ENCODE peak calls at places on chromosome 6, in seven cellular contexts. One of them, this sample, is unnamed.

GRCh38 chr6:40715501-40716403 is 128.6 kb upstream of the LRFN2 start:
- DNase-seq in fibroblast of lung: no peak
- DNase-seq in stromal cell of bone marrow: no peak
- DNase-seq in activated T-cell treated with anti-CD3 and anti-CD28 coated beads for 24 hours: no peak
- DNase-seq in endothelial cell: no peak
- DNase-seq in activated CD4-positive, alpha-beta T cell treated with anti-CD3 and anti-CD28 coated beads, Interleukin-2, amount 50 U/mL, for 48 hours: no peak
- DNase-seq in Caco-2: no peak
- DNase-seq in this sample: no peak

GRCh38 chr6:143569035-143569434 is 57.5 kb upstream of the FUCA2 start:
- DNase-seq in fibroblast of lung: peak
- DNase-seq in stromal cell of bone marrow: peak
- DNase-seq in activated T-cell treated with anti-CD3 and anti-CD28 coated beads for 24 hours: no peak
- DNase-seq in endothelial cell: no peak
- DNase-seq in activated CD4-positive, alpha-beta T cell treated with anti-CD3 and anti-CD28 coated beads, Interleukin-2, amount 50 U/mL, for 48 hours: no peak
- DNase-seq in Caco-2: no peak
- DNase-seq in this sample: peak

GRCh38 chr6:105324386-105325000 is 78.4 kb downstream of the PREP start:
- DNase-seq in fibroblast of lung: peak
- DNase-seq in stromal cell of bone marrow: no peak
- DNase-seq in activated T-cell treated with anti-CD3 and anti-CD28 coated beads for 24 hours: no peak
- DNase-seq in endothelial cell: no peak
- DNase-seq in activated CD4-positive, alpha-beta T cell treated with anti-CD3 and anti-CD28 coated beads, Interleukin-2, amount 50 U/mL, for 48 hours: no peak
- DNase-seq in Caco-2: no peak
- DNase-seq in this sample: no peak

GRCh38 chr6:133951881-133952814 is 876 bp upstream of the TBPL1 start:
- DNase-seq in fibroblast of lung: peak
- DNase-seq in stromal cell of bone marrow: peak
- DNase-seq in activated T-cell treated with anti-CD3 and anti-CD28 coated beads for 24 hours: peak
- DNase-seq in endothelial cell: peak
- DNase-seq in activated CD4-positive, alpha-beta T cell treated with anti-CD3 and anti-CD28 coated beads, Interleukin-2, amount 50 U/mL, for 48 hours: peak
- DNase-seq in Caco-2: peak
- DNase-seq in this sample: peak

GRCh38 chr6:148364056-148364844 is 21.6 kb downstream of the SASH1 start:
- DNase-seq in fibroblast of lung: peak
- DNase-seq in stromal cell of bone marrow: peak
- DNase-seq in activated T-cell treated with anti-CD3 and anti-CD28 coated beads for 24 hours: no peak
- DNase-seq in endothelial cell: no peak
- DNase-seq in activated CD4-positive, alpha-beta T cell treated with anti-CD3 and anti-CD28 coated beads, Interleukin-2, amount 50 U/mL, for 48 hours: no peak
- DNase-seq in Caco-2: no peak
- DNase-seq in this sample: peak

GRCh38 chr6:63058601-63059000 is 152.7 kb upstream of the FKBP1C start:
- DNase-seq in fibroblast of lung: no peak
- DNase-seq in stromal cell of bone marrow: no peak
- DNase-seq in activated T-cell treated with anti-CD3 and anti-CD28 coated beads for 24 hours: no peak
- DNase-seq in endothelial cell: no peak
- DNase-seq in activated CD4-positive, alpha-beta T cell treated with anti-CD3 and anti-CD28 coated beads, Interleukin-2, amount 50 U/mL, for 48 hours: no peak
- DNase-seq in Caco-2: no peak
- DNase-seq in this sample: no peak

GRCh38 chr6:26022166-26022510 is 59.5 kb downstream of the TRIM38 start:
- DNase-seq in fibroblast of lung: peak
- DNase-seq in stromal cell of bone marrow: peak
- DNase-seq in activated T-cell treated with anti-CD3 and anti-CD28 coated beads for 24 hours: no peak
- DNase-seq in endothelial cell: peak
- DNase-seq in activated CD4-positive, alpha-beta T cell treated with anti-CD3 and anti-CD28 coated beads, Interleukin-2, amount 50 U/mL, for 48 hours: peak
- DNase-seq in Caco-2: peak
- DNase-seq in this sample: peak

GRCh38 chr6:20542927-20543602 is 8.8 kb downstream of the CDKAL1 start:
- DNase-seq in fibroblast of lung: peak
- DNase-seq in stromal cell of bone marrow: peak
- DNase-seq in activated T-cell treated with anti-CD3 and anti-CD28 coated beads for 24 hours: no peak
- DNase-seq in endothelial cell: no peak
- DNase-seq in activated CD4-positive, alpha-beta T cell treated with anti-CD3 and anti-CD28 coated beads, Interleukin-2, amount 50 U/mL, for 48 hours: no peak
- DNase-seq in Caco-2: no peak
- DNase-seq in this sample: peak

GRCh38 chr6:164252952-164253351 is 838.4 kb downstream of the QKI start:
- DNase-seq in fibroblast of lung: no peak
- DNase-seq in stromal cell of bone marrow: no peak
- DNase-seq in activated T-cell treated with anti-CD3 and anti-CD28 coated beads for 24 hours: no peak
- DNase-seq in endothelial cell: peak
- DNase-seq in activated CD4-positive, alpha-beta T cell treated with anti-CD3 and anti-CD28 coated beads, Interleukin-2, amount 50 U/mL, for 48 hours: no peak
- DNase-seq in Caco-2: no peak
- DNase-seq in this sample: no peak

GRCh38 chr6:40640591-40641293 is 53.6 kb upstream of the LRFN2 start:
- DNase-seq in fibroblast of lung: no peak
- DNase-seq in stromal cell of bone marrow: no peak
- DNase-seq in activated T-cell treated with anti-CD3 and anti-CD28 coated beads for 24 hours: no peak
- DNase-seq in endothelial cell: no peak
- DNase-seq in activated CD4-positive, alpha-beta T cell treated with anti-CD3 and anti-CD28 coated beads, Interleukin-2, amount 50 U/mL, for 48 hours: peak
- DNase-seq in Caco-2: no peak
- DNase-seq in this sample: no peak

GRCh38 chr6:131269565-131270391 is 134.5 kb downstream of the AKAP7 start:
- DNase-seq in fibroblast of lung: no peak
- DNase-seq in stromal cell of bone marrow: no peak
- DNase-seq in activated T-cell treated with anti-CD3 and anti-CD28 coated beads for 24 hours: no peak
- DNase-seq in endothelial cell: no peak
- DNase-seq in activated CD4-positive, alpha-beta T cell treated with anti-CD3 and anti-CD28 coated beads, Interleukin-2, amount 50 U/mL, for 48 hours: no peak
- DNase-seq in Caco-2: no peak
- DNase-seq in this sample: no peak

GRCh38 chr6:81767163-81768000 is 14.9 kb upstream of the TENT5A start:
- DNase-seq in fibroblast of lung: peak
- DNase-seq in stromal cell of bone marrow: no peak
- DNase-seq in activated T-cell treated with anti-CD3 and anti-CD28 coated beads for 24 hours: no peak
- DNase-seq in endothelial cell: no peak
- DNase-seq in activated CD4-positive, alpha-beta T cell treated with anti-CD3 and anti-CD28 coated beads, Interleukin-2, amount 50 U/mL, for 48 hours: no peak
- DNase-seq in Caco-2: no peak
- DNase-seq in this sample: peak

GRCh38 chr6:118476554-118476953 is 71.5 kb upstream of the PLN start:
- DNase-seq in fibroblast of lung: no peak
- DNase-seq in stromal cell of bone marrow: no peak
- DNase-seq in activated T-cell treated with anti-CD3 and anti-CD28 coated beads for 24 hours: no peak
- DNase-seq in endothelial cell: no peak
- DNase-seq in activated CD4-positive, alpha-beta T cell treated with anti-CD3 and anti-CD28 coated beads, Interleukin-2, amount 50 U/mL, for 48 hours: no peak
- DNase-seq in Caco-2: no peak
- DNase-seq in this sample: no peak

GRCh38 chr6:147390909-147391536 is 117.5 kb upstream of the SAMD5 start:
- DNase-seq in fibroblast of lung: peak
- DNase-seq in stromal cell of bone marrow: peak
- DNase-seq in activated T-cell treated with anti-CD3 and anti-CD28 coated beads for 24 hours: no peak
- DNase-seq in endothelial cell: peak
- DNase-seq in activated CD4-positive, alpha-beta T cell treated with anti-CD3 and anti-CD28 coated beads, Interleukin-2, amount 50 U/mL, for 48 hours: no peak
- DNase-seq in Caco-2: no peak
- DNase-seq in this sample: peak

GRCh38 chr6:159017757-159018559 is 18.0 kb upstream of the RSPH3 start:
- DNase-seq in fibroblast of lung: no peak
- DNase-seq in stromal cell of bone marrow: no peak
- DNase-seq in activated T-cell treated with anti-CD3 and anti-CD28 coated beads for 24 hours: no peak
- DNase-seq in endothelial cell: no peak
- DNase-seq in activated CD4-positive, alpha-beta T cell treated with anti-CD3 and anti-CD28 coated beads, Interleukin-2, amount 50 U/mL, for 48 hours: no peak
- DNase-seq in Caco-2: no peak
- DNase-seq in this sample: no peak

GRCh38 chr6:11163932-11164331 is 52.4 kb upstream of the ERVFRD-1 start:
- DNase-seq in fibroblast of lung: no peak
- DNase-seq in stromal cell of bone marrow: no peak
- DNase-seq in activated T-cell treated with anti-CD3 and anti-CD28 coated beads for 24 hours: no peak
- DNase-seq in endothelial cell: no peak
- DNase-seq in activated CD4-positive, alpha-beta T cell treated with anti-CD3 and anti-CD28 coated beads, Interleukin-2, amount 50 U/mL, for 48 hours: no peak
- DNase-seq in Caco-2: no peak
- DNase-seq in this sample: no peak

This sample was measured in HFFc6.